ENCODE peak calls at places on chromosomes 5 and 9, in seven cellular contexts. G is tibial artery, E is right lobe of liver, V is PC-3, K is lung, J is ovary, R is neural progenitor cell. H is an unnamed sample.

GRCh38 chr5:73118331-73119011 is 1.9 kb upstream of the TMEM171 start:
- DNase-seq in R (no peak), J (no peak), V (no peak), E (no peak), K (no peak), G (no peak), H (no peak)

GRCh38 chr9:120480707-120481106 is 99.3 kb downstream of the CDK5RAP2 start:
- DNase-seq in J (no peak), E (no peak), V (no peak), R (no peak), K (no peak), G (no peak), H (no peak)

GRCh38 chr9:114324492-114324891 is 1.6 kb downstream of the ORM1 start:
- DNase-seq in K (no peak), G (no peak), R (peak; percentile 24), V (no peak), E (no peak), J (no peak), H (no peak)

GRCh38 chr9:123835821-123836220 is 94.1 kb downstream of the DENND1A start:
- DNase-seq in K (no peak), J (no peak), R (no peak), E (no peak), G (no peak), V (no peak), H (no peak)

GRCh38 chr9:129422032-129422842 is 198.7 kb downstream of the C9orf50 start:
- DNase-seq in J (no peak), G (no peak), E (no peak), K (no peak), V (no peak), R (no peak), H (no peak)

GRCh38 chr9:133727876-133728441 is 10.2 kb downstream of the SARDH start:
- DNase-seq in E (no peak), K (peak; percentile 27), J (peak; percentile 25), R (peak; percentile 1), V (no peak), G (peak; percentile 51), H (peak; percentile 60)

GRCh38 chr5:148559461-148559860 is 94.9 kb downstream of the HTR4 start:
- DNase-seq in J (no peak), K (no peak), V (no peak), R (no peak), E (no peak), G (no peak), H (no peak)

GRCh38 chr9:73441890-73442818 is 290.5 kb downstream of the ANXA1 start:
- DNase-seq in J (no peak), K (no peak), E (no peak), V (no peak), G (no peak), R (peak; percentile 52), H (peak; percentile 19)

GRCh38 chr9:114804504-114804903 is 1.3 kb downstream of the TNFSF15 start:
- DNase-seq in V (peak; percentile 94), R (no peak), G (no peak), K (peak; percentile 32), E (no peak), J (no peak), H (no peak)

GRCh38 chr9:6905850-6906375 is 148.1 kb downstream of the KDM4C start:
- DNase-seq in V (no peak), R (no peak), J (no peak), K (no peak), G (no peak), E (no peak), H (no peak)

GRCh38 chr9:20683351-20684034 is 566 bp upstream of the FOCAD start:
- DNase-seq in R (peak; percentile 27), G (peak; percentile 75), J (peak; percentile 55), E (peak; percentile 42), K (peak; percentile 53), V (peak; percentile 17), H (peak; percentile 22)

GRCh38 chr5:81397169-81397568 is 3.2 kb upstream of the ACOT12 start:
- DNase-seq in R (no peak), J (no peak), K (no peak), E (peak; percentile 68), V (no peak), G (no peak), H (no peak)

GRCh38 chr9:91120200-91120599 is 241.5 kb downstream of the AUH start:
- DNase-seq in V (no peak), E (no peak), R (no peak), J (no peak), K (no peak), G (no peak), H (no peak)

GRCh38 chr5:134541736-134542376 is 16.4 kb downstream of the JADE2 start:
- DNase-seq in J (peak; percentile 77), K (peak; percentile 47), R (peak; percentile 94), G (no peak), E (no peak), V (peak; percentile 17), H (peak; percentile 82)

GRCh38 chr5:112787896-112788295 is 50.2 kb downstream of the APC start:
- DNase-seq in K (no peak), R (no peak), V (no peak), E (no peak), J (no peak), G (no peak), H (no peak)

GRCh38 chr5:149452665-149453617 is 73.8 kb upstream of the IL17B start:
- DNase-seq in G (peak; percentile 93), R (peak; percentile 50), V (peak; percentile 34), K (no peak), J (peak; percentile 76), E (no peak), H (peak; percentile 77)

GRCh38 chr5:60701317-60701988 is 1.5 kb upstream of the DEPDC1B start:
- DNase-seq in R (no peak), E (no peak), K (no peak), J (no peak), G (no peak), V (no peak), H (no peak)

GRCh38 chr9:113590991-113591898 is 127.7 kb downstream of the RGS3 start:
- DNase-seq in E (peak; percentile 81), K (peak; percentile 70), V (peak; percentile 66), J (peak; percentile 93), R (peak; percentile 89), G (peak; percentile 89), H (peak; percentile 93)

GRCh38 chr9:115925424-115925823 is 228.2 kb upstream of the PAPPA start:
- DNase-seq in G (no peak), E (no peak), R (no peak), V (peak; percentile 21), K (no peak), J (no peak), H (no peak)

GRCh38 chr5:9927106-9927505 is 297.0 kb upstream of the TAS2R1 start:
- DNase-seq in R (peak; percentile 45), V (peak; percentile 54), E (no peak), K (no peak), J (no peak), G (no peak), H (no peak)

GRCh38 chr5:138488481-138488945 is 23.2 kb downstream of the EGR1 start:
- DNase-seq in V (peak; percentile 41), G (no peak), E (no peak), K (no peak), J (no peak), R (no peak), H (no peak)

GRCh38 chr9:136185066-136185465 is 19.9 kb downstream of the LHX3 start:
- DNase-seq in G (no peak), K (no peak), R (no peak), J (no peak), E (no peak), V (no peak), H (peak; percentile 71)
- H3K27me3 ChIP-seq in G (peaks cover 73% of the 10 kb centered on the region), K (peaks cover 3% of the 10 kb centered on the region), R (peaks cover 9% of the 10 kb centered on the region), J (no peaks in the 10 kb centered on the region), E (no peaks in the 10 kb centered on the region), V (peaks cover 9% of the 10 kb centered on the region), H (no peaks in the 10 kb centered on the region)

DNA sequence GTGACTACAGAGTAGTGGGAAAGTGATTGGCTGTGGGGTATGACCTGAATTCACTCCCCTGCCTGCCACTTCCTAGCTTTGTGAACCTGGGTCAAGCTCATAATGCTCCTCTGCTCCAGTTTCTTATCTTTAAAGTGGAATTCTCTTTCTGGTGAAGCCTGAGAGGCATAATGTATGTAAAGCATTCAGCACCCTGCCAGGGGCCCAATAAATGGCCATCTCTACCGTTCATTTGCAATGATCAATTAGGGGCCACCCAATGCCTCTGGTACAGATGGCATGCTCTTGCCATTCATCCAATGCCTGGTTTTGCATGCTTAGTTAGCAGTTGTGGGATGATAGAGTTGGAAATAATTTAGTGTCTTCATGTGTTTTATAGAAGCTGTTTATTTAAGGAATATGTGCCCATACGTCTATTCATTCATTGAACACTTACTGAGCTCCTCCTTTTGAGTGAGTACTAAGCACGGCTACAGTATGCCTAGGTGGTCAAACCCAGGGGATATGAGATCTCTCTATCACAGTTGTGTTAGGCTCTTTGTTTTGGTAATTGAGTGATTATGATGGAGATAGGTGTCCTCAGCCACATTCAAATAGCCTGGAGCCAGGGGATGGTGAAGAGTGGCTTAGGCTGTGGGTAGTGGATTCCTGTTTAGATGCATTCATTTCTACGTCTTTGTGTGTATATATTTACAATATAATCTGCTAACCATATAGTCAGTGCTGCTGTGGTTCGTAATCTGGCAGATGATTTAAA is 15.3 kb downstream of the ZNF462 start:
- DNase-seq in V (no peak), K (no peak), J (no peak), G (no peak), E (no peak), R (no peak), H (peak; percentile 48)
- H3K4me3 ChIP-seq in V (no peak overlapping the region), K (no peak overlapping the region), J (no peak overlapping the region), G (no peak overlapping the region), E (no peak overlapping the region), R (no peak overlapping the region), H (no peak overlapping the region)

DNA sequence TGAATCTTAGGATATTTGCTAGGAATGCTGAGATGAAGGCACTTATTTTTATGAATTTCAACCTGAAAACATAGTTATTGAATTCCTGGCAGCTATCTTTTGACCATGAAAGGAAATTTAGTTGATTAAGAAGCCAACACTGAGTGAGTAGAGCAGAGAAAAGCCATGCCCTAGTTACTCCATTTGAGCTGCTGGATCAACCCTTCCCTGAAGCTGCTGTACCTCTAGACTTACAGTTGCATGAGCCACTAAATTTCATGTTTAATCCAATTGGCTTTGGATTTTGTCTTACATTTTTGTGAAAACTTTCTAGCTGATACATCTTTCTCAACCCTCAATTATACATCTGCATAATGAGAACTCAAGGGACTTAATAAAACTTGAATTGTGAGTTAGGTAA is 54.6 kb downstream of the CDC42SE2 start:
- DNase-seq in R (no peak), E (no peak), G (no peak), V (no peak), K (no peak), J (no peak), H (no peak)
- H3K36me3 ChIP-seq in R (no peaks in the 10 kb centered on the region), E (no peaks in the 10 kb centered on the region), G (no peaks in the 10 kb centered on the region), V (peaks cover 7% of the 10 kb centered on the region), K (peaks cover 1% of the 10 kb centered on the region), J (no peaks in the 10 kb centered on the region), H (no peaks in the 10 kb centered on the region)

GRCh38 chr5:132781029-132781428 is 4.0 kb upstream of the SEPTIN8 start:
- DNase-seq in J (no peak), K (no peak), G (no peak), R (no peak), E (no peak), V (no peak), H (no peak)

GRCh38 chr5:132778129-132778528 is 1.1 kb upstream of the SEPTIN8 start:
- DNase-seq in R (no peak), G (no peak), J (no peak), K (no peak), V (no peak), E (no peak), H (peak; percentile 44)

GRCh38 chr5:132780577-132780976 is 3.5 kb upstream of the SEPTIN8 start:
- DNase-seq in J (no peak), G (no peak), R (no peak), E (no peak), K (no peak), V (no peak), H (no peak)

GRCh38 chr5:132778856-132779255 is 1.8 kb upstream of the SEPTIN8 start:
- DNase-seq in E (no peak), K (no peak), R (no peak), G (no peak), V (no peak), J (no peak), H (no peak)

GRCh38 chr5:132779961-132780360 is 2.9 kb upstream of the SEPTIN8 start:
- DNase-seq in R (no peak), G (no peak), E (no peak), V (no peak), J (no peak), K (no peak), H (no peak)
- H3K27me3 ChIP-seq in R (peaks cover 71% of the 10 kb centered on the region), G (no peaks in the 10 kb centered on the region), E (no peaks in the 10 kb centered on the region), V (no peaks in the 10 kb centered on the region), J (no peaks in the 10 kb centered on the region), K (no peaks in the 10 kb centered on the region), H (peaks cover 38% of the 10 kb centered on the region)

H was measured in H7.